ENCODE peak calls at places on chromosomes 12 and 14, in ten cellular contexts. O is right atrium auricular region; Q is aorta; D is K562; L is SK-N-SH; Z is GM23338; A is left lung; E is CD4-positive, alpha-beta memory T cell; C is H9; H is adrenal gland. R is an unnamed sample. For H3K27me3, the result is how much of the 10 kb centered on the place peaks cover.

GRCh38 chr12:54189198-54189539 is 384 bp upstream of the SMUG1 start:
- DNase-seq in O (no peak), Q (no peak), D (no peak), L (no peak), Z (no peak), A (no peak), E (no peak), C (no peak), H (no peak), R (no peak)

GRCh38 chr14:101442451-101442850 is 118.8 kb upstream of the DIO3 start:
- DNase-seq in O (peak), Q (no peak), D (no peak), L (no peak), Z (no peak), A (no peak), E (peak), C (no peak), H (no peak), R (no peak)

GRCh38 chr12:50986961-50987737 is 34.8 kb downstream of the HIGD1C start:
- DNase-seq in O (peak), Q (no peak), D (peak), L (peak), Z (peak), A (no peak), E (peak), C (peak), H (peak), R (peak)

GRCh38 chr14:48275301-48275700 is 599.9 kb upstream of the MDGA2 start:
- DNase-seq in O (no peak), Q (no peak), D (no peak), L (no peak), Z (no peak), A (no peak), E (no peak), C (no peak), H (no peak), R (no peak)

GRCh38 chr12:7108042-7108927 is 729 bp downstream of the C1RL start:
- DNase-seq in O (peak), Q (peak), D (peak), L (peak), Z (peak), A (peak), E (peak), C (peak), H (peak), R (peak)

GRCh38 chr12:43277630-43278267 is 274.3 kb downstream of the ADAMTS20 start:
- DNase-seq in O (no peak), Q (no peak), D (no peak), L (no peak), Z (no peak), A (no peak), E (no peak), C (no peak), H (no peak), R (no peak)

GRCh38 chr12:112916270-112916669 is 9.5 kb downstream of the OAS1 start:
- DNase-seq in O (no peak), Q (no peak), D (no peak), L (no peak), Z (no peak), A (no peak), E (no peak), C (no peak), H (no peak), R (no peak)

GRCh38 chr12:101076940-101077351 is 133.1 kb downstream of the SLC5A8 start:
- DNase-seq in O (no peak), Q (no peak), D (no peak), L (no peak), Z (no peak), A (no peak), E (no peak), C (no peak), H (no peak), R (no peak)

GRCh38 chr14:21016791-21017190 is 8.1 kb downstream of the NDRG2 start:
- DNase-seq in O (no peak), Q (no peak), D (no peak), L (no peak), Z (no peak), A (no peak), E (no peak), C (no peak), H (no peak), R (no peak)

GRCh38 chr14:80669416-80669815 is 272.1 kb downstream of the CEP128 start:
- DNase-seq in O (no peak), Q (no peak), D (no peak), L (no peak), Z (no peak), A (no peak), E (no peak), C (no peak), H (no peak), R (no peak)

GRCh38 chr14:68814376-68815287 is 21.8 kb upstream of the ZFP36L1 start:
- DNase-seq in O (peak), Q (no peak), D (peak), L (peak), Z (peak), A (no peak), E (peak), C (peak), H (peak), R (peak)

GRCh38 chr12:132390287-132391076 is 61.1 kb upstream of the GALNT9 start:
- DNase-seq in O (no peak), Q (no peak), D (no peak), L (no peak), Z (no peak), A (peak), E (no peak), C (no peak), H (no peak), R (no peak)
- H3K27me3 ChIP-seq in O (under half), Q (under half), D (half or more), L (half or more), Z (under half), A (under half), E (under half), C (under half), H (under half), R (half or more)

DNA sequence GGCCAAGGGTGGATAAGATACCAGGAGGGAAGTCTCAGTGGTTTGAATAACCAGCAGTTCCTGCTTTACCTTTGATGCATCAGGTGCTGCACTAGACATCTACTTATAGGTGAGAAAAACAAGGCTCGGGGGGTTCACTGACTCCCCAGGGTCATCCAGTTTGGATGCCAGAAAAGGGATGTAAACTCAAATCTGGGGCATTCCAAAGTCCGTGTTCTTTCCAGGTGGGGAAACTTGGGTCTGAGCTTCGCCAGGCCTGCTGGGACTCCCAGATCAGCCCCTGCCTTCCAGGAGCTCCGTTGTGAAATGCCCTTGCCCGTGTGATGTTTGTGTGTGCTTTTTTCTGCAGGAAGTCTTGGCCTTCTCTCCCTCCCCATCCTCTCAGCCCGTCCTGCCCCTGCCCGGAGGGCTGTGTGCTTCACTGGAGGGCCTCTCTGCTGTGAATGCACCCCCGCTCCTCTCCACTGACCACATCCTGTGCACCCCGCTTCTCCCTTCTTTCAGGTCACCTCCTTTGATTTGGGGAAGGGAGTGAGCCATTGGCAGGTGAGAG is 42.1 kb downstream of the TSPAN9 start:
- DNase-seq in O (no peak), Q (no peak), D (no peak), L (no peak), Z (no peak), A (no peak), E (no peak), C (no peak), H (no peak), R (no peak)
- H3K27me3 ChIP-seq in O (under half), Q (under half), D (under half), L (under half), Z (under half), A (under half), E (under half), C (under half), H (under half), R (under half)

DNA sequence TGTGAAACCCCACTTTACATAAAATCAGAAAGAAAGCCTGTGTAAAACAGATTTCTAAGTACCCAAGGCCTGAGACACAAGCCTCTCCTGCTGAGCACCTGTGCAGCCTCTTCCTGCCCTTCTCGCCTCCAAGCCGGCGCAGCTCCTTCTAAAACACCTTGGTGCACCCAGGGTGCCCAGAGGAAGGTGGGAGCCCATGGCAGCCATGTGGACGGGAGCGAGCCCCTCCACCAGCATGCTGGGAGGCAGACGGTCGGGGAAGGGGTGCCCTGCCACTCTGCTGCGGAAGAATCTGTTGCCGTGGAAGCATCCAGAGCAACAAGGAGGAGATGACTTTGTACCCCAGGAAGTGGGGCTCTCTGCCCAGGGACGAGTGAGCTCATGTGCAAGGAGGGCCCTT is 103.1 kb upstream of the C14orf180 start:
- DNase-seq in O (no peak), Q (no peak), D (no peak), L (no peak), Z (no peak), A (no peak), E (no peak), C (no peak), H (no peak), R (no peak)
- H3K27me3 ChIP-seq in O (under half), Q (under half), D (under half), L (under half), Z (under half), A (under half), E (under half), C (under half), H (under half), R (under half)

GRCh38 chr12:20270557-20270956 is 97.8 kb upstream of the PDE3A start:
- DNase-seq in O (no peak), Q (no peak), D (no peak), L (no peak), Z (no peak), A (no peak), E (no peak), C (no peak), H (no peak), R (no peak)
- H3K27me3 ChIP-seq in O (under half), Q (under half), D (under half), L (under half), Z (under half), A (under half), E (under half), C (under half), H (under half), R (under half)

GRCh38 chr12:48980953-48981756 is 3.0 kb downstream of the WNT1 start:
- DNase-seq in O (no peak), Q (peak), D (peak), L (peak), Z (peak), A (no peak), E (peak), C (no peak), H (no peak), R (peak)
- H3K27me3 ChIP-seq in O (under half), Q (under half), D (half or more), L (half or more), Z (half or more), A (half or more), E (under half), C (half or more), H (half or more), R (half or more)

GRCh38 chr12:25295361-25295760 is 44.6 kb upstream of the KRAS start:
- DNase-seq in O (no peak), Q (no peak), D (no peak), L (no peak), Z (no peak), A (no peak), E (no peak), C (no peak), H (no peak), R (no peak)
- H3K27me3 ChIP-seq in O (under half), Q (under half), D (under half), L (under half), Z (under half), A (under half), E (under half), C (under half), H (under half), R (under half)

GRCh38 chr14:91173221-91173670 is 59.4 kb downstream of the DGLUCY start:
- DNase-seq in O (peak), Q (peak), D (peak), L (peak), Z (peak), A (peak), E (peak), C (peak), H (peak), R (peak)

GRCh38 chr14:91171291-91171690 is 57.4 kb downstream of the DGLUCY start:
- DNase-seq in O (no peak), Q (no peak), D (no peak), L (peak), Z (no peak), A (no peak), E (no peak), C (no peak), H (no peak), R (no peak)

GRCh38 chr14:91175296-91175695 is 61.4 kb downstream of the DGLUCY start:
- DNase-seq in O (no peak), Q (peak), D (no peak), L (no peak), Z (no peak), A (no peak), E (no peak), C (no peak), H (no peak), R (no peak)

GRCh38 chr14:91175802-91176201 is 61.9 kb downstream of the DGLUCY start:
- DNase-seq in O (no peak), Q (peak), D (no peak), L (no peak), Z (no peak), A (no peak), E (no peak), C (no peak), H (no peak), R (no peak)

DNA sequence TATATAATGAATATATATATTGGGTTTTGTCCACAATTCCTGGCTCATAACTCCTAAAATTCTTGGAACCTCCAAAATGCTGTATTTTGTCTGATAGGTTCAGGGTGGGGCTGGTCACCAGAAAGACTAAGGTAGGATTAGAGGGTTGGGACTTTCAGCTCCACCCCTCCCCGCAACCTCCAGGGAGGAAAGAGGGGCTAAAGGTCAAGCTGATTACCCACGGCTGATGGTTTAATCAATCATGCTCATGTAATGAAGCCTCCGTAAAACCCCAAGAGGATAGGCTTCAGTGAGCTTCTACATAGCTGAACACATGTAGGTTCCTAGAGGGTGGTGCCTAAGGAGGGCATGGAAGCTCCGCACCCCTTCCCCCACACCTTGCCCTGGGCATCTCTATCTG is 60.0 kb downstream of the DGLUCY start:
- DNase-seq in O (no peak), Q (peak), D (no peak), L (no peak), Z (no peak), A (no peak), E (no peak), C (no peak), H (no peak), R (peak)
- H3K27me3 ChIP-seq in O (under half), Q (under half), D (under half), L (under half), Z (under half), A (under half), E (under half), C (under half), H (under half), R (under half)

GRCh38 chr12:131618303-131618658 is 92.6 kb upstream of the SFSWAP start:
- DNase-seq in O (no peak), Q (no peak), D (peak), L (no peak), Z (peak), A (no peak), E (no peak), C (peak), H (no peak), R (peak)
- H3K27me3 ChIP-seq in O (under half), Q (under half), D (half or more), L (under half), Z (under half), A (under half), E (under half), C (under half), H (under half), R (under half)

GRCh38 chr12:75823475-75823874 is 208.1 kb downstream of the PHLDA1 start:
- DNase-seq in O (no peak), Q (no peak), D (no peak), L (no peak), Z (no peak), A (no peak), E (no peak), C (no peak), H (no peak), R (no peak)
- H3K27me3 ChIP-seq in O (under half), Q (under half), D (under half), L (under half), Z (under half), A (under half), E (under half), C (under half), H (under half), R (under half)

R was measured in neural progenitor cell.